ENCODE peak calls at places on chromosomes 3 and 15, in four cellular contexts. Q is dorsolateral prefrontal cortex, L is NT2/D1, J is choroid plexus epithelial cell. E is an unnamed sample.
A peak's percentile ranks its signal among the peaks of the same experiment; 100 is the strongest.

GRCh38 chr3:197591816-197592215 is 36.0 kb upstream of the BDH1 start:
- DNase-seq in Q (no peak), L (no peak), J (no peak), E (no peak)

GRCh38 chr15:47974724-47975123 is 146.1 kb upstream of the SLC24A5 start:
- DNase-seq in L (no peak), Q (no peak), J (no peak), E (no peak)

GRCh38 chr3:14413381-14414071 is 11.1 kb downstream of the SLC6A6 start:
- DNase-seq in J (peak; percentile 23), L (no peak), Q (no peak), E (no peak)

GRCh38 chr15:60580068-60580467 is 101.1 kb upstream of the ICE2 start:
- DNase-seq in L (no peak), J (no peak), Q (no peak), E (no peak)

GRCh38 chr3:16183601-16184270 is 9.3 kb downstream of the GALNT15 start:
- DNase-seq in L (no peak), J (peak; percentile 91), Q (peak; percentile 74), E (no peak)

GRCh38 chr3:127137113-127137512 is 55.8 kb upstream of the PRR23E start:
- DNase-seq in Q (no peak), L (no peak), J (no peak), E (no peak)

GRCh38 chr15:71080705-71081104 is 34.6 kb upstream of the THSD4 start:
- DNase-seq in L (no peak), Q (no peak), J (peak; percentile 91), E (no peak)

GRCh38 chr3:41125258-41125657 is 74.0 kb upstream of the CTNNB1 start:
- DNase-seq in L (no peak), Q (no peak), J (no peak), E (no peak)

GRCh38 chr3:72912532-72912931 is 24.7 kb downstream of the GXYLT2 start:
- DNase-seq in J (peak; percentile 58), L (no peak), Q (no peak), E (no peak)

GRCh38 chr15:48634934-48635333 is 10.6 kb downstream of the FBN1 start:
- DNase-seq in J (peak; percentile 54), Q (no peak), L (no peak), E (no peak)

GRCh38 chr15:81293728-81294500 is 30.0 kb downstream of the STARD5 start:
- DNase-seq in Q (no peak), L (no peak), J (no peak), E (no peak)

GRCh38 chr3:127707777-127708438 is 35.2 kb downstream of the ABTB1 start:
- DNase-seq in L (no peak), Q (no peak), J (peak; percentile 48), E (no peak)

GRCh38 chr15:77013786-77014136 is 18.8 kb downstream of the PSTPIP1 start:
- DNase-seq in J (no peak), Q (no peak), L (no peak), E (peak; percentile 24)

GRCh38 chr3:157030712-157031111 is 129.2 kb downstream of the CCNL1 start:
- DNase-seq in L (no peak), J (no peak), Q (no peak), E (no peak)

GRCh38 chr3:16040991-16041390 is 133.5 kb upstream of the GALNT15 start:
- DNase-seq in Q (no peak), L (no peak), J (no peak), E (no peak)

GRCh38 chr3:46193436-46193835 is 14.7 kb downstream of the CCR1 start:
- DNase-seq in L (no peak), J (peak; percentile 33), Q (no peak), E (no peak)

GRCh38 chr3:139107424-139108252 is 62.9 kb upstream of the PRR23C start:
- DNase-seq in J (no peak), L (no peak), Q (no peak), E (no peak)

GRCh38 chr3:9862391-9863235 is 17.4 kb downstream of the CIDEC start:
- DNase-seq in Q (no peak), L (no peak), J (peak; percentile 65), E (no peak)

GRCh38 chr3:71591106-71591505 is 7.6 kb upstream of the FOXP1 start:
- DNase-seq in J (no peak), L (no peak), Q (no peak), E (no peak)

GRCh38 chr15:98070132-98070531 is 109.6 kb downstream of the ARRDC4 start:
- DNase-seq in Q (no peak), L (no peak), J (peak; percentile 49), E (no peak)

GRCh38 chr15:66617137-66618090 is 51.6 kb upstream of the LCTL start:
- DNase-seq in Q (peak; percentile 14), L (no peak), J (peak; percentile 77), E (no peak)

GRCh38 chr15:93913871-93914270 is 317.5 kb upstream of the MCTP2 start:
- DNase-seq in J (no peak), L (no peak), Q (no peak), E (no peak)

GRCh38 chr15:43792761-43793493 is 807 bp downstream of the SERF2 start:
- DNase-seq in J (peak; percentile 51), Q (no peak), L (no peak), E (no peak)

GRCh38 chr3:120239644-120240043 is 45.4 kb downstream of the GPR156 start:
- DNase-seq in L (no peak), J (no peak), Q (no peak), E (no peak)

GRCh38 chr15:68580026-68580882 is 1.5 kb downstream of the CORO2B start:
- DNase-seq in L (no peak), Q (peak; percentile 24), J (no peak), E (no peak)
- H3K4me3 ChIP-seq in L (peak overlapping the region; percentile 50), Q (peak overlapping the region; percentile 77), J (peak overlapping the region; percentile 61), E (peak overlapping the region; percentile 68)

DNA sequence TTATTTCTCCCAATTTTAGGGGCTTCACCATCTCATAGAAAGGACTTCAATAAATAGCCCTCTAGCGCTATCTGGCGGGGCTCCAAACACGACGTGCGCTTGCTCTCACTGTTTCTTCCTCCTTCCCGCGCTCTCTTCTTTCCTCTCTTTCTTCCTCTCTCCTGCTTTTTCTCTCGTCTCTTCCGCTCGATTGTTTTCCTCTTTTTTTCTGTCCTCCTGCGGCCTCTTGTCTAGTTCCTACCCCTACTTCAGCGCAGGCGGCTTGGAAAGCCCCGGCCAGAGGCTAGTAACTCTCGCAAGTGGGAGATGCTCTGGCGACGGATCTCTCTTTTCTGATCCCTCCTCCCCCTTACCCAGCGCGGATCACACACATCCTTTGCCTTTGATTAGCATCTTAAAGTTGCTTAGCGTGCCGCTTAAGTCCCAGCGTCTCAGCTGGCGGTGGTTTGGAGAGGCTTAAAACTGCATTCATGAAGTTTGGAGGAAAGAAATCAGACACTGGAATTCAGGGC is 6.2 kb upstream of the MEIS2 start:
- DNase-seq in Q (no peak), J (peak; percentile 68), L (no peak), E (no peak)
- H3K4me3 ChIP-seq in Q (peak overlapping the region; percentile 14), J (no peak overlapping the region), L (peak overlapping the region; percentile 28), E (no peak overlapping the region)

DNA sequence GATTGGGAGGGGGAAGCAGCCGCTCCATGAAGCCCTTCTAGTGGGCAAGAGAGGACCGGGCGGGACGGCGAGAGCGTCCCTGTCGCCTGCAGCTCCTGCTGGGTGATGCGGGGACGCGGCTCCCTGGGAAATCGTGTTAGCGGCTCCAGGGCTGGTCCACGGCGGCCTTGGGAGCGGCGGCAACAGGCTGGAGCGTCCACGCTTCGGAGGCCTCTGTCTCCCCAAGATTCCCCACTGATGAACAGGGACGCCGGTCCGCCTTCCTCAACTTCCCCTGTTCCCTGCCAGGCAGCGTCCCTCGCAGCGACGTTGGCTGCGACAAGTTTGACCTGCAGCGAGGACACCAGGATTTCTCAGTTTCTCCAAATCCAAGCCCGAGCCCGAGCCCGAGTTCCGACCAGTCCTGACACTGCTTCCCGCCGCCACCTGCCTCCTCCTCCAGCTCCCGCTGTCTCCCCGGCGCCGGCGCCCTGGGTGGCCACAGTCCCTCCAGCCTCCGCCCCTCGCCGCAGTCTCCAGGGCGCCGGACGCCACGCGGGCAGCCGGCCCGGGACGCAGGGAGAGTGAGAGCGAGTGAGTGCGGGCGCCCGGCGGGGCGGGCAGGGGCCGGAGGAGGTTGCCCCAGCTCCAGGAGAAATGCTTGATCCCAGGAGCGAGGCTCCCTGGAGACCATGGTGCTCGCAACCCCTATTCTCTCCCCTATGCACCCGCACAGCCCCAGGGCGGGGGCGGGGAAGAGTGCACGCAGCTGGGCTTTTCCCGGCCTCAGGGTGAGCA is 78.1 kb upstream of the RNF7 start:
- DNase-seq in J (peak; percentile 33), Q (peak; percentile 12), L (no peak), E (no peak)
- H3K4me3 ChIP-seq in J (peak overlapping the region; percentile 64), Q (peak overlapping the region; percentile 42), L (peak overlapping the region; percentile 80), E (peak overlapping the region; percentile 31)

GRCh38 chr3:13020159-13020558 is 53.1 kb downstream of the IQSEC1 start:
- DNase-seq in L (no peak), J (no peak), Q (no peak), E (no peak)

GRCh38 chr3:13021141-13021933 is 51.9 kb downstream of the IQSEC1 start:
- DNase-seq in J (no peak), L (no peak), Q (no peak), E (no peak)

GRCh38 chr3:13018561-13019242 is 54.5 kb downstream of the IQSEC1 start:
- DNase-seq in Q (no peak), J (no peak), L (no peak), E (no peak)

GRCh38 chr3:13019243-13019701 is 54.0 kb downstream of the IQSEC1 start:
- DNase-seq in L (peak; percentile 72), J (peak; percentile 80), Q (no peak), E (no peak)

DNA sequence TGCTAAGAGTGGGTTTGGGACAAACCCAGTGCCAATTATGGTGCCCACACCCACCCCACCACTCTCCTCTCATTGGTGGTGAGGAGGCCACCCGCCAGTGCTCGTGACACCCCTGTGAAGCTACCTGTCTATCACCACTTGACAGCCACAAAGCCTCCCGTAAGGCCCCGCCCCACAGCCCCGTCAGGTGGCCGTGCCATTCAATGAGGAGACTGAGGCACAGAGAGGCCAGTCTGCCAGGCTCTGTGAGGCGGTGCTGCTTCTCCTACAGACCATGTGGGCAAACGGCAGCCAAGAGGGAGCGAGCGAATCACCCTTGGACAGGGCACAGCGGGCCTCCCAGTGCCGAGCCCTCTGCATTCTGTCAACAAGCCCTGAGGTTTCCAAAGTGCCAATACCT is 53.5 kb downstream of the IQSEC1 start:
- DNase-seq in J (no peak), L (no peak), Q (no peak), E (no peak)
- H3K4me3 ChIP-seq in J (no peak overlapping the region), L (no peak overlapping the region), Q (no peak overlapping the region), E (no peak overlapping the region)